ENCODE peak calls at places on chromosome 16, in four cellular contexts. V is Peyer's patch, T is foreskin keratinocyte, F is HL-60. W is an unnamed sample.

GRCh38 chr16:58832496-58832895 is 98.4 kb upstream of the GOT2 start:
- DNase-seq in V (no peak), T (no peak), F (no peak), W (no peak)

GRCh38 chr16:2749936-2750335 is 2.5 kb upstream of the SRRM2 start:
- DNase-seq in V (no peak), T (no peak), F (no peak), W (no peak)

GRCh38 chr16:58048914-58049696 is 23.6 kb downstream of the MMP15 start:
- DNase-seq in V (no peak), T (no peak), F (no peak), W (no peak)

GRCh38 chr16:89132194-89133005 is 38.7 kb downstream of the ACSF3 start:
- DNase-seq in V (no peak), T (no peak), F (no peak), W (no peak)

GRCh38 chr16:10736926-10737625 is 6.6 kb upstream of the NUBP1 start:
- DNase-seq in V (peak; percentile 50), T (no peak), F (peak; percentile 69), W (no peak)

GRCh38 chr16:66020642-66021041 is 345.8 kb upstream of the CDH5 start:
- DNase-seq in V (no peak), T (no peak), F (no peak), W (peak; percentile 6)

GRCh38 chr16:72952404-72953301 is 95.3 kb downstream of the ZFHX3 start:
- DNase-seq in V (no peak), T (no peak), F (no peak), W (no peak)

GRCh38 chr16:17078950-17079631 is 391.7 kb downstream of the XYLT1 start:
- DNase-seq in V (no peak), T (no peak), F (no peak), W (no peak)

GRCh38 chr16:89194340-89195311 is 5.7 kb downstream of the SLC22A31 start:
- DNase-seq in V (no peak), T (no peak), F (no peak), W (no peak)

GRCh38 chr16:75377971-75378386 is 55.3 kb downstream of the CFDP1 start:
- DNase-seq in V (no peak), T (peak; percentile 97), F (peak; percentile 4), W (peak; percentile 91)

GRCh38 chr16:70529051-70529777 is 5.6 kb downstream of the SF3B3 start:
- DNase-seq in V (no peak), T (no peak), F (no peak), W (no peak)

GRCh38 chr16:57530104-57530522 is 6.3 kb downstream of the CCDC102A start:
- DNase-seq in V (peak; percentile 76), T (no peak), F (no peak), W (no peak)

GRCh38 chr16:86203557-86204275 is 304.8 kb downstream of the IRF8 start:
- DNase-seq in V (no peak), T (no peak), F (no peak), W (no peak)

GRCh38 chr16:85387731-85388295 is 225.3 kb upstream of the GSE1 start:
- DNase-seq in V (no peak), T (no peak), F (no peak), W (no peak)

GRCh38 chr16:88973415-88974050 is 3.5 kb downstream of the CBFA2T3 start:
- DNase-seq in V (no peak), T (no peak), F (no peak), W (no peak)

GRCh38 chr16:3074860-3075545 is 9.6 kb downstream of the IL32 start:
- DNase-seq in V (peak; percentile 94), T (no peak), F (peak; percentile 93), W (no peak)

GRCh38 chr16:62036101-62036806 is at the start of gene CDH8:
- DNase-seq in V (no peak), T (no peak), F (no peak), W (no peak)

GRCh38 chr16:12095275-12096161 is 119.0 kb downstream of the SNX29 start:
- DNase-seq in V (peak; percentile 41), T (no peak), F (peak; percentile 49), W (no peak)
- H3K27ac ChIP-seq in V (no peak overlapping the region), T (no peak overlapping the region), F (no peak overlapping the region), W (peak overlapping the region; percentile 9)

GRCh38 chr16:74184839-74185238 is 111.8 kb upstream of the PSMD7 start:
- DNase-seq in V (no peak), T (no peak), F (no peak), W (no peak)

GRCh38 chr16:74186589-74186988 is 110.0 kb upstream of the PSMD7 start:
- DNase-seq in V (no peak), T (no peak), F (no peak), W (no peak)

GRCh38 chr16:74183601-74184365 is 112.8 kb upstream of the PSMD7 start:
- DNase-seq in V (no peak), T (no peak), F (no peak), W (no peak)
- H3K27ac ChIP-seq in V (no peak overlapping the region), T (no peak overlapping the region), F (no peak overlapping the region), W (no peak overlapping the region)

DNA sequence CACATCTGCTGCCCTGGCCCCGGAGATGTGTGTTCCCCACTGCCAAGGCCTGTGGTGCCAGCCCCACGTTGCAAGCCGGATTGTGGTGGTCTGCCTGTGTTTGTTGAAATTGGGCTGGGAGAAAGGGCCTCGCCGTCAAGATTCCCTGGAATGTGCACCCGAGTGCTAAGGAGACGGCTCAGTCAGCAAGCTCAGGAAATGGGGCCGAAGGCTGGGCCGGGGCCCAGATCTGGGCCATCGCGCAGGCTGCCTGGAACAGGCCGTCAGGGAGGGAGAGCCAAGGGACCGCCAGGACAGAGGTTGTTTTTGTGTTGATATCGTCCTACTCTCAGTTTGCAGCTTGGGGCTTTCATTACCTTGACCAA is 89.6 kb downstream of the C16orf95 start:
- DNase-seq in V (no peak), T (no peak), F (no peak), W (no peak)
- H3K27ac ChIP-seq in V (peak overlapping the region; percentile 13), T (no peak overlapping the region), F (no peak overlapping the region), W (no peak overlapping the region)

GRCh38 chr16:797120-797420 is 3.5 kb downstream of the GNG13 start:
- DNase-seq in V (no peak), T (no peak), F (no peak), W (no peak)

GRCh38 chr16:794853-795466 is 5.6 kb downstream of the GNG13 start:
- DNase-seq in V (no peak), T (no peak), F (no peak), W (no peak)

GRCh38 chr16:796296-797119 is 4.0 kb downstream of the GNG13 start:
- DNase-seq in V (no peak), T (no peak), F (no peak), W (no peak)

GRCh38 chr16:794091-794842 is 5.8 kb downstream of the CHTF18 start:
- DNase-seq in V (no peak), T (no peak), F (no peak), W (no peak)

GRCh38 chr16:795580-796229 is 4.8 kb downstream of the GNG13 start:
- DNase-seq in V (no peak), T (peak; percentile 17), F (no peak), W (peak; percentile 43)
- H3K27ac ChIP-seq in V (no peak overlapping the region), T (no peak overlapping the region), F (no peak overlapping the region), W (no peak overlapping the region)